ENCODE peak calls at places on chromosomes 7 and 10, in eight cellular contexts. J, S, M, B, N, F, T and Z are unnamed samples.

GRCh38 chr10:100816671-100817070 is 71.3 kb downstream of the PAX2 start:
- DNase-seq in J (no peak), S (no peak), M (no peak), B (no peak), N (no peak), F (no peak), T (peak), Z (no peak)

GRCh38 chr10:100625821-100626220 is 90.1 kb downstream of the HIF1AN start:
- DNase-seq in J (no peak), S (no peak), M (no peak), B (no peak), N (no peak), F (no peak), T (peak), Z (no peak)

GRCh38 chr10:63603709-63604445 is 82.7 kb downstream of the REEP3 start:
- DNase-seq in J (no peak), S (no peak), M (no peak), B (no peak), N (peak), F (no peak), T (no peak), Z (no peak)

GRCh38 chr7:155375337-155376277 is 77.9 kb downstream of the INSIG1 start:
- DNase-seq in J (no peak), S (no peak), M (no peak), B (no peak), N (no peak), F (no peak), T (peak), Z (no peak)

GRCh38 chr7:55557666-55558188 is 14.6 kb downstream of the VOPP1 start:
- DNase-seq in J (no peak), S (no peak), M (no peak), B (no peak), N (no peak), F (no peak), T (peak), Z (no peak)

GRCh38 chr7:92987095-92987494 is 130.7 kb downstream of the SAMD9 start:
- DNase-seq in J (no peak), S (no peak), M (no peak), B (no peak), N (peak), F (no peak), T (no peak), Z (no peak)

GRCh38 chr10:17586741-17587720 is 30.1 kb downstream of the HACD1 start:
- DNase-seq in J (peak), S (no peak), M (no peak), B (no peak), N (peak), F (no peak), T (no peak), Z (no peak)

GRCh38 chr7:44463169-44463808 is 27.2 kb downstream of the NUDCD3 start:
- DNase-seq in J (no peak), S (no peak), M (no peak), B (no peak), N (no peak), F (no peak), T (no peak), Z (no peak)

GRCh38 chr10:80260295-80261243 is 28.9 kb downstream of the MAT1A start:
- DNase-seq in J (peak), S (peak), M (no peak), B (no peak), N (no peak), F (no peak), T (peak), Z (no peak)

GRCh38 chr7:69166979-69167516 is 431.2 kb upstream of the AUTS2 start:
- DNase-seq in J (no peak), S (no peak), M (no peak), B (no peak), N (no peak), F (no peak), T (no peak), Z (no peak)

GRCh38 chr10:91194497-91195179 is 25.8 kb upstream of the PCGF5 start:
- DNase-seq in J (no peak), S (no peak), M (no peak), B (no peak), N (peak), F (no peak), T (no peak), Z (no peak)

GRCh38 chr10:75058142-75058541 is 53.3 kb upstream of the SAMD8 start:
- DNase-seq in J (no peak), S (no peak), M (no peak), B (no peak), N (no peak), F (no peak), T (no peak), Z (no peak)

GRCh38 chr7:38535013-38535412 is 96.2 kb downstream of the AMPH start:
- DNase-seq in J (no peak), S (no peak), M (no peak), B (no peak), N (no peak), F (no peak), T (no peak), Z (no peak)

GRCh38 chr7:140676303-140676702 is 3.6 kb downstream of the ADCK2 start:
- DNase-seq in J (no peak), S (no peak), M (no peak), B (no peak), N (no peak), F (no peak), T (no peak), Z (no peak)